ENCODE peak calls at places on chromosomes 2 and 18, in four cellular contexts. R is fibroblast of lung, A is HTR-8/SVneo, U is ureter. H is an unnamed sample.

GRCh38 chr2:77521931-77522470 is at the start of gene LRRTM4:
- DNase-seq in R (peak), A (no peak), U (no peak), H (no peak)

GRCh38 chr2:171227066-171227782 is 66.5 kb upstream of the TLK1 start:
- DNase-seq in U (no peak), R (peak), A (no peak), H (no peak)

GRCh38 chr2:228875152-228875875 is 395.8 kb downstream of the PID1 start:
- DNase-seq in R (peak), U (no peak), A (peak), H (no peak)

GRCh38 chr18:44080054-44080453 is 600.6 kb upstream of the SETBP1 start:
- DNase-seq in A (no peak), U (no peak), R (peak), H (no peak)

GRCh38 chr2:120219766-120220165 is 3.4 kb downstream of the TMEM185B start:
- DNase-seq in R (no peak), A (no peak), U (no peak), H (no peak)

GRCh38 chr18:67597759-67598158 is 81.2 kb upstream of the DSEL start:
- DNase-seq in A (peak), R (no peak), U (no peak), H (no peak)

GRCh38 chr2:145287686-145288085 is 767.8 kb upstream of the ZEB2 start:
- DNase-seq in U (no peak), R (no peak), A (no peak), H (no peak)

GRCh38 chr2:30448308-30448707 is 1.3 kb downstream of the LCLAT1 start:
- DNase-seq in U (no peak), A (no peak), R (no peak), H (no peak)

GRCh38 chr18:70148039-70148438 is 57.4 kb downstream of the RTTN start:
- DNase-seq in U (no peak), R (no peak), A (no peak), H (no peak)

GRCh38 chr2:142130111-142131015 is 453 bp downstream of the LRP1B start:
- DNase-seq in R (peak), A (peak), U (peak), H (peak)

GRCh38 chr2:34738691-34739090 is 1139.6 kb upstream of the FAM98A start:
- DNase-seq in A (no peak), U (no peak), R (no peak), H (no peak)

GRCh38 chr18:40413160-40413559 is 1541.9 kb upstream of the PIK3C3 start:
- DNase-seq in A (peak), R (no peak), U (no peak), H (no peak)

GRCh38 chr2:15142069-15142689 is 419.0 kb downstream of the NBAS start:
- DNase-seq in A (peak), U (no peak), R (peak), H (no peak)

GRCh38 chr2:11480406-11480805 is 14.4 kb upstream of the E2F6 start:
- DNase-seq in A (no peak), R (no peak), U (no peak), H (no peak)